ENCODE peak calls at places on chromosomes 12 and 14, in four cellular contexts. H is effector memory CD4-positive, alpha-beta T cell; E is left lung; Z is psoas muscle. J is an unnamed sample.

GRCh38 chr14:23667134-23667533 is 31.0 kb downstream of the DHRS2 start:
- DNase-seq in H (no peak), E (no peak), Z (no peak), J (no peak)

GRCh38 chr14:99742074-99742473 is 51.1 kb upstream of the EML1 start:
- DNase-seq in H (no peak), E (no peak), Z (no peak), J (no peak)

GRCh38 chr14:50021261-50021660 is 95.1 kb downstream of the VCPKMT start:
- DNase-seq in H (no peak), E (no peak), Z (no peak), J (no peak)

GRCh38 chr12:104197264-104197663 is 18.3 kb upstream of the TXNRD1 start:
- DNase-seq in H (no peak), E (no peak), Z (no peak), J (no peak)

GRCh38 chr14:104981699-104982541 is 3.7 kb upstream of the CLBA1 start:
- DNase-seq in H (no peak), E (no peak), Z (no peak), J (no peak)

GRCh38 chr14:80850197-80850814 is 91.2 kb downstream of the CEP128 start:
- DNase-seq in H (no peak), E (no peak), Z (no peak), J (no peak)

GRCh38 chr12:87981495-87981894 is 47.7 kb downstream of the C12orf50 start:
- DNase-seq in H (no peak), E (no peak), Z (no peak), J (no peak)

GRCh38 chr14:66330218-66330617 is 156.0 kb upstream of the CCDC196 start:
- DNase-seq in H (no peak), E (no peak), Z (no peak), J (no peak)

GRCh38 chr12:110641512-110641911 is 27.6 kb downstream of the TCTN1 start:
- DNase-seq in H (no peak), E (no peak), Z (peak; percentile 35), J (peak; percentile 73)

GRCh38 chr12:71767183-71767582 is 12.5 kb downstream of the RAB21 start:
- DNase-seq in H (no peak), E (no peak), Z (no peak), J (no peak)

GRCh38 chr12:104576980-104577925 is 120.5 kb downstream of the CHST11 start:
- DNase-seq in H (no peak), E (no peak), Z (no peak), J (no peak)

GRCh38 chr14:63951025-63951424 is 98.2 kb downstream of the SYNE2 start:
- DNase-seq in H (no peak), E (no peak), Z (no peak), J (no peak)

GRCh38 chr14:61501714-61502458 is 180.5 kb downstream of the PRKCH start:
- DNase-seq in H (no peak), E (no peak), Z (no peak), J (no peak)

GRCh38 chr14:68628605-68629310 is 164.1 kb downstream of the ZFP36L1 start:
- DNase-seq in H (peak; percentile 30), E (no peak), Z (no peak), J (no peak)

GRCh38 chr12:228846-229200 is 14.9 kb upstream of the SLC6A12 start:
- DNase-seq in H (no peak), E (no peak), Z (no peak), J (no peak)

GRCh38 chr14:104373855-104374717 is 205.5 kb upstream of the C14orf180 start:
- DNase-seq in H (no peak), E (no peak), Z (peak; percentile 7), J (no peak)

GRCh38 chr14:40222996-40223395 is 790.8 kb upstream of the FBXO33 start:
- DNase-seq in H (no peak), E (no peak), Z (no peak), J (no peak)

GRCh38 chr14:21042918-21043317 is 756 bp downstream of the RNASE7 start:
- DNase-seq in H (no peak), E (no peak), Z (no peak), J (no peak)

GRCh38 chr12:71125515-71125914 is 32.3 kb downstream of the TSPAN8 start:
- DNase-seq in H (no peak), E (no peak), Z (no peak), J (peak; percentile 15)

GRCh38 chr12:31922341-31923062 is 36.7 kb upstream of the RESF1 start:
- DNase-seq in H (no peak), E (no peak), Z (no peak), J (no peak)

GRCh38 chr12:63079791-63080395 is 71.1 kb downstream of the AVPR1A start:
- DNase-seq in H (no peak), E (no peak), Z (no peak), J (no peak)

GRCh38 chr14:100889641-100890040 is 13.9 kb downstream of the RTL1 start:
- DNase-seq in H (no peak), E (no peak), Z (no peak), J (no peak)

GRCh38 chr14:93042968-93043940 is 72.5 kb downstream of the ITPK1 start:
- DNase-seq in H (no peak), E (peak; percentile 82), Z (peak; percentile 53), J (peak; percentile 74)

GRCh38 chr12:93387780-93388179 is 10.1 kb downstream of the NUDT4 start:
- DNase-seq in H (no peak), E (no peak), Z (no peak), J (no peak)

GRCh38 chr12:90174198-90174510 is 465.5 kb upstream of the ATP2B1 start:
- DNase-seq in H (no peak), E (no peak), Z (no peak), J (peak; percentile 74)

GRCh38 chr12:103779410-103780092 is 61.5 kb downstream of the NT5DC3 start:
- DNase-seq in H (no peak), E (no peak), Z (no peak), J (no peak)

GRCh38 chr14:104863923-104864266 is 1.2 kb upstream of the CEP170B start:
- DNase-seq in H (no peak), E (no peak), Z (no peak), J (no peak)

GRCh38 chr12:133181238-133181959 is at the start of gene ZNF268:
- DNase-seq in H (peak; percentile 75), E (peak; percentile 93), Z (peak; percentile 90), J (peak; percentile 96)

GRCh38 chr12:94616217-94616729 is 34.1 kb downstream of the TMCC3 start:
- DNase-seq in H (no peak), E (no peak), Z (peak; percentile 37), J (no peak)

GRCh38 chr14:55117816-55118441 is 11.1 kb upstream of the LGALS3 start:
- DNase-seq in H (no peak), E (no peak), Z (no peak), J (no peak)

GRCh38 chr14:101884537-101885253 is 79.7 kb upstream of the DYNC1H1 start:
- DNase-seq in H (no peak), E (no peak), Z (no peak), J (no peak)

GRCh38 chr14:51989293-51990234 is at the start of gene RTRAF:
- DNase-seq in H (peak; percentile 84), E (peak; percentile 95), Z (peak; percentile 95), J (peak; percentile 92)

GRCh38 chr14:51996148-51996746 is 6.9 kb downstream of the RTRAF start:
- DNase-seq in H (no peak), E (no peak), Z (no peak), J (no peak)

GRCh38 chr14:51990488-51990887 is 1.1 kb downstream of the RTRAF start:
- DNase-seq in H (no peak), E (no peak), Z (no peak), J (no peak)

GRCh38 chr14:51998348-51998747 is 9.0 kb downstream of the RTRAF start:
- DNase-seq in H (no peak), E (no peak), Z (no peak), J (no peak)

GRCh38 chr14:51993274-51993673 is 3.9 kb downstream of the RTRAF start:
- DNase-seq in H (no peak), E (no peak), Z (no peak), J (no peak)
- H3K36me3 ChIP-seq in H (peaks cover 44% of the 10 kb centered on the region), E (peaks cover 45% of the 10 kb centered on the region), Z (peaks cover 66% of the 10 kb centered on the region), J (peaks cover 63% of the 10 kb centered on the region)

GRCh38 chr14:65102441-65103149 is at the start of gene MAX:
- DNase-seq in H (peak; percentile 98), E (peak; percentile 99), Z (peak; percentile 98), J (peak; percentile 98)

GRCh38 chr14:65104791-65105190 is 2.5 kb upstream of the MAX start:
- DNase-seq in H (no peak), E (no peak), Z (no peak), J (no peak)

GRCh38 chr14:65103150-65103760 is 938 bp upstream of the MAX start:
- DNase-seq in H (no peak), E (no peak), Z (no peak), J (peak; percentile 34)

GRCh38 chr14:65100905-65101541 is 1.3 kb downstream of the MAX start:
- DNase-seq in H (no peak), E (no peak), Z (no peak), J (no peak)

DNA sequence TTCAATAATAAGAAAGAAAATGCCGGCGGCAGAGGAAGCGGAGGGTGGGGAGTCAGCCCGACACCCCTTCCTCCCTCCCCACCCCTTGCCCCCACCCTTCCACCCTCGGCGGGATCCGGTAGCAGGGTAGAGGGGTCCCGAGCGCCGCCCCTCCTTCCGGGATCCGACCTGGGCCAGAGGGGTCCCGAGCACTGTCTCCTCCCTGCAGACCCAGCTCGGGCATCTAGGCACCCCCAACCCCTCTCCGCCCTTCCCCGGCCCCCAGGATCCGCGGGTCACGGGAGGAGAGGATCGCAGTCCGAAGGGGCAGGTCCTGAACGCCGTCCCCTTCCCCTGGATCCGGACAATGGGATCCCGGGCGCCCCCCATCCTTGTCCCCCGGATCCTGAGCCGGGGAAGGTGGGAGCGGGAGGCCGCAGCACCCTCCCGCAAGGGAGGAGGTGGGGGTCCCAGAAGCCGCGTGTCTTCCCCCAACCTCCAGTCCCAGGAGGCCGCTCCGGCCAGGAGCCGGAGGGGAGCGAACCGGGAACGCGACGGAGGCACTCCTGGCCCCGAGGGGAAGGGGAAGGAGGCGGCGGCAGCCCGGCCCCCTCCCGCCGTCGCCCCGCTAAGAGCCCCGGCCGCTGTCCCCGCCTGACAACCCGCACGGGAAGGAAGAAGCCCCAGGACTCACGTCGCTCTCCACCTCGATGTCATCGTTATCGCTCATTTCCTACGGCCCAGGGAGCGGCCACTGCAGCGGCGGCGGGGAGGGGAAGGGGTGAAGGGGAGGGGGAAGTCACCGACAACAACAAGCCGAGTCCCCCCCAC is 481 bp downstream of the MAX start:
- DNase-seq in H (peak; percentile 31), E (peak; percentile 57), Z (no peak), J (peak; percentile 15)
- H3K36me3 ChIP-seq in H (no peaks in the 10 kb centered on the region), E (peaks cover 18% of the 10 kb centered on the region), Z (peaks cover 14% of the 10 kb centered on the region), J (peaks cover 23% of the 10 kb centered on the region)

DNA sequence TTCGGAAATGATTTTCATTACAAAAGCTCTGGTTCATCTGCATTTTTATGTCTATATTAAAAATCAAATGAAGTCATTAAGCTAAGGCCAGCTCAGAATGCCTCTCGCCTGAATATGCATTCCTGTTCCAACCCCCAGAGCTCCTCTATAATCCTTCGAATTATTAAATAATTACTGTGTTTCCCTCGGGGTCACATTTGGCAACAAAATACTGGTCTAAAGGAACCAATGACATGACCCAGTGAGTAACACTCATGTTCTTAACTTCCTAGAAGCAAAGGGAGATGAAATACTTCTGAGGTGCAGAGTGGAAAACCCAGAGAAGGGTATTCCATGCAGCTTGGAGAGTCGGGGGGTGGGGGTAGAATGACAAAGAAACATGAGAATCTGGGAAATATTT is 68.3 kb downstream of the FOXN3 start:
- DNase-seq in H (no peak), E (no peak), Z (no peak), J (no peak)
- H3K36me3 ChIP-seq in H (peaks cover 11% of the 10 kb centered on the region), E (peaks cover 14% of the 10 kb centered on the region), Z (no peaks in the 10 kb centered on the region), J (no peaks in the 10 kb centered on the region)

DNA sequence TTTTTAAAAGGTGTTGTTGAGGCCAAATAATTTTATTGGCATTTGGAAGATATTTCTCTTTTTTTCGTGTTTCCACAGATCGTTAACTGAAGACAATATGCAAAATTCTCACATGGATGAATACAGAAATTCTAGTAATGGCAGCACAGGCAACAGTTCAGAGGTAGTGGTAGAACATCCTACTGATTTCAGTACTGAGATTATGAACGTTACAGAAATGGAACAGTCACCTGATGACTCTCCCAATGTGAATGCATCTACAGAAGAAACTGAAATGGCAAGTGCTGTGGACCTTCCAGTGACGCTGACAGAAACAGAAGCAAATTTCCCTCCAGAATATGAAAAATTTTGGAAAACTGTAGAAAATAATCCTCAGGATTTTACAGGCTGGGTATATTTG is 11.2 kb downstream of the PRPF39 start:
- DNase-seq in H (no peak), E (no peak), Z (no peak), J (no peak)
- H3K36me3 ChIP-seq in H (peaks cover 25% of the 10 kb centered on the region), E (peaks cover 51% of the 10 kb centered on the region), Z (peaks cover 54% of the 10 kb centered on the region), J (peaks cover 56% of the 10 kb centered on the region)